ENCODE peak calls at places on chromosomes 16 and 17, in four cellular contexts. One of them, this sample, is unnamed.

GRCh38 chr16:89193021-89193575 is 7.2 kb downstream of the SLC22A31 start:
- DNase-seq in GM12878: no peak
- DNase-seq in H1: peak
- DNase-seq in HepG2: peak
- DNase-seq in this sample: peak

GRCh38 chr17:67602974-67603373 is 114.8 kb upstream of the NOL11 start:
- DNase-seq in H1: peak
- DNase-seq in HepG2: peak
- DNase-seq in GM12878: no peak
- DNase-seq in this sample: peak

GRCh38 chr17:58245428-58246103 is 7.2 kb downstream of the LPO start:
- DNase-seq in GM12878: no peak
- DNase-seq in HepG2: peak
- DNase-seq in H1: no peak
- DNase-seq in this sample: no peak

GRCh38 chr16:86566601-86566965 is at the start of gene FOXC2:
- DNase-seq in HepG2: no peak
- DNase-seq in GM12878: no peak
- DNase-seq in H1: no peak
- DNase-seq in this sample: peak

GRCh38 chr17:309361-309888 is 43.2 kb downstream of the RPH3AL start:
- DNase-seq in GM12878: no peak
- DNase-seq in H1: peak
- DNase-seq in HepG2: peak
- DNase-seq in this sample: peak

GRCh38 chr17:79986441-79987186 is 49.1 kb downstream of the TBC1D16 start:
- DNase-seq in GM12878: no peak
- DNase-seq in HepG2: peak
- DNase-seq in H1: no peak
- DNase-seq in this sample: peak

GRCh38 chr17:27538156-27538955 is 82.1 kb downstream of the KSR1 start:
- DNase-seq in H1: no peak
- DNase-seq in GM12878: no peak
- DNase-seq in HepG2: no peak
- DNase-seq in this sample: no peak

GRCh38 chr16:1003551-1004347 is 22.2 kb downstream of the SOX8 start:
- DNase-seq in H1: no peak
- DNase-seq in GM12878: no peak
- DNase-seq in HepG2: no peak
- DNase-seq in this sample: no peak

GRCh38 chr17:78532922-78533640 is 44.1 kb downstream of the DNAH17 start:
- DNase-seq in GM12878: no peak
- DNase-seq in H1: no peak
- DNase-seq in HepG2: no peak
- DNase-seq in this sample: no peak

GRCh38 chr17:73347355-73347754 is 35.6 kb upstream of the CDC42EP4 start:
- DNase-seq in H1: no peak
- DNase-seq in HepG2: no peak
- DNase-seq in GM12878: no peak
- DNase-seq in this sample: no peak

GRCh38 chr16:31331141-31331764 is 23.7 kb upstream of the ITGAX start:
- DNase-seq in H1: no peak
- DNase-seq in GM12878: no peak
- DNase-seq in HepG2: no peak
- DNase-seq in this sample: no peak

GRCh38 chr16:85707528-85708095 is 18.9 kb upstream of the GINS2 start:
- DNase-seq in GM12878: no peak
- DNase-seq in H1: no peak
- DNase-seq in HepG2: no peak
- DNase-seq in this sample: no peak

GRCh38 chr16:57310801-57311200 is 26.3 kb upstream of the PLLP start:
- DNase-seq in H1: no peak
- DNase-seq in HepG2: no peak
- DNase-seq in GM12878: no peak
- DNase-seq in this sample: no peak

GRCh38 chr17:31126318-31126717 is 31.5 kb downstream of the NF1 start:
- DNase-seq in GM12878: no peak
- DNase-seq in HepG2: no peak
- DNase-seq in H1: no peak
- DNase-seq in this sample: no peak

GRCh38 chr16:77780378-77780837 is 8.0 kb upstream of the VAT1L start:
- DNase-seq in HepG2: peak
- DNase-seq in H1: no peak
- DNase-seq in GM12878: no peak
- DNase-seq in this sample: no peak

GRCh38 chr17:83056583-83057396 is 22.6 kb upstream of the METRNL start:
- DNase-seq in HepG2: no peak
- DNase-seq in H1: no peak
- DNase-seq in GM12878: no peak
- DNase-seq in this sample: peak

GRCh38 chr17:83054518-83055125 is 24.8 kb upstream of the METRNL start:
- DNase-seq in H1: no peak
- DNase-seq in GM12878: no peak
- DNase-seq in HepG2: no peak
- DNase-seq in this sample: no peak

GRCh38 chr17:83057793-83058477 is 21.5 kb upstream of the METRNL start:
- DNase-seq in GM12878: no peak
- DNase-seq in H1: no peak
- DNase-seq in HepG2: no peak
- DNase-seq in this sample: peak

GRCh38 chr17:83057397-83057761 is 22.0 kb upstream of the METRNL start:
- DNase-seq in HepG2: no peak
- DNase-seq in GM12878: no peak
- DNase-seq in H1: no peak
- DNase-seq in this sample: peak

GRCh38 chr17:83055911-83056582 is 23.4 kb upstream of the METRNL start:
- DNase-seq in GM12878: no peak
- DNase-seq in H1: no peak
- DNase-seq in HepG2: peak
- DNase-seq in this sample: no peak
- TF ChIP-seq CHD2 in GM12878: no peak
- TF ChIP-seq CHD2 in H1: no peak
- TF ChIP-seq CHD2 in HepG2: no peak
- TF ChIP-seq CHD2 in this sample: no peak

GRCh38 chr16:49932943-49933342 is 77.0 kb upstream of the ZNF423 start:
- DNase-seq in HepG2: no peak
- DNase-seq in H1: no peak
- DNase-seq in GM12878: no peak
- DNase-seq in this sample: no peak

GRCh38 chr16:49936791-49937190 is 80.9 kb upstream of the ZNF423 start:
- DNase-seq in H1: no peak
- DNase-seq in GM12878: no peak
- DNase-seq in HepG2: no peak
- DNase-seq in this sample: no peak

GRCh38 chr16:49932449-49932848 is 76.5 kb upstream of the ZNF423 start:
- DNase-seq in GM12878: no peak
- DNase-seq in HepG2: no peak
- DNase-seq in H1: no peak
- DNase-seq in this sample: no peak

GRCh38 chr16:49931931-49932330 is 76.0 kb upstream of the ZNF423 start:
- DNase-seq in HepG2: no peak
- DNase-seq in H1: no peak
- DNase-seq in GM12878: no peak
- DNase-seq in this sample: no peak

DNA sequence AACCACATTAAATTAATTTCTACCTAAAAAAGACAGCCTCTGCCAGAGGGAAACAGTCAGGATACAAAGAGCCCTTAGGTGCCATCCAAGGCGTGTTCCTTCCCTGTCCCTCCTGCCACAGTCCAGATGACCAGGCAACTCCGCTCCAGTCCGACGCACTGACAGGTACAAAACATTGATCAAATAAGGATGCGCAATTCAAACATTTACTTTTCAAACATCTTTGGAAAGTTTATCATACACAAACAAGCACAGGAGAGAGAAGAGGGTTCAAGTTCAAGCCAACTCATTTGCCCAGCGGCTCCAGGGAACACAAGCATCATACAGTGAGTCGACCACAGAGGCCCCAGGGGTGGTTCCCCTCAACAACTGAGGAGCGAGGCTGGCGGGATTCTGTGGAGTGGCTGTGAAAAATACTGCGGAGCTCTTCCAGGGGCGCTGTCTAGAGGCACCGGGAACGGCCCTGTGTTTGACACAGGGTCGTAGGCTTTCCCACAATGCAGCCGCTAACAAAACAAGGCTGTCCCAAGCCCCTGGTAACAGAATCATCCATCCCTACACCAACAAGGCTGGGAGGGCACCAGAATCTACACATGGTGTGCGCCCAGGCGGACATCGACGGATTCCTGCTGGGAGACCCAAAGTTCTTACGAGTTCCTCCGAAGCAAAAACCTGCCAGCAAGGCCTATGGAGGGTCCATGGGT is 78.8 kb upstream of the ZNF423 start:
- DNase-seq in HepG2: peak
- DNase-seq in GM12878: no peak
- DNase-seq in H1: no peak
- DNase-seq in this sample: no peak
- H2AFZ ChIP-seq in HepG2: no peak
- H2AFZ ChIP-seq in GM12878: no peak
- H2AFZ ChIP-seq in H1: no peak
- H2AFZ ChIP-seq in this sample: no peak

GRCh38 chr16:66537236-66537635 is 12.7 kb downstream of the TK2 start:
- DNase-seq in GM12878: no peak
- DNase-seq in H1: no peak
- DNase-seq in HepG2: no peak
- DNase-seq in this sample: no peak

GRCh38 chr16:66538910-66539309 is 11.0 kb downstream of the TK2 start:
- DNase-seq in HepG2: peak
- DNase-seq in GM12878: no peak
- DNase-seq in H1: no peak
- DNase-seq in this sample: no peak

GRCh38 chr16:66542396-66542795 is 7.5 kb downstream of the TK2 start:
- DNase-seq in H1: no peak
- DNase-seq in HepG2: no peak
- DNase-seq in GM12878: no peak
- DNase-seq in this sample: no peak

GRCh38 chr16:66541388-66542360 is 8.2 kb downstream of the TK2 start:
- DNase-seq in HepG2: no peak
- DNase-seq in GM12878: no peak
- DNase-seq in H1: no peak
- DNase-seq in this sample: no peak

DNA sequence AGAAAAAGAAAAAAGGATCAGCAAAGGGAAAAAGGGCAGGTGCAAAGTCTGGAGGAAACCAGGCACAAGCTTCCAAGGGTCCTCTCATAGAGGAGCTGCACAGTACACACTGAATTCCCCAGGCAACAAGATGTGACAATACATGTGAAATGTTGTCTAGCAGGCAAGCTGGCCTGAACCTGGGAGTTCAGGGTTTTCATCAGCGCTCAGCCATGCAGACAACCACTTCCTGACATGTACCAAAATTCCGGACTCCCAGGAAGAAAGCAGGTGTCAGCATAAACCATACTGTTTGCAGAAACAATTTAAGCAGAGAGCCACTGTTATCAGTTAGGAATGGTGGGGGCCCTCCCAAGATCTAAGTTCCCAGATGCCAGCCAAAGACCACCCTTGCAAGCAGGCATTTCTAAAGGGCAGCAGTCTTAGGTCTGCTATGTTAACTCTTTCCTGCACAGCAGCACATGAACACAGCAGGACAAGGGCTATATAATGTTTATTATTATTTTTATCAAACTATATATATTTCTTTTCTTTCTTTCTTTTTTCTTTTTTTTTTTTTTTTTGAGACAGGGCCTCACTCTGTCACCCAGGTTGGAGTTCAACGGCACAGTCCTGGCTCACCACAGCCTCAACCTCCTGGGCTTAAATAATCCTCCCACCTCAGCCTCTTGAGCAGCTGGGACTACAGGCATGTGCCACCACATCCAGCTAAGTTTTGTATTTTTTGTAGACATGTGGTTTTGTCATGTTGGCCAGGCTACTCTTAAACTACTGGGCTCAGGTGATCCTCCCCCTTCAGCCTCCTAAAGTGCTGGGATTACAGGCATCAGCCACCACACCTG is 10.1 kb downstream of the TK2 start:
- DNase-seq in HepG2: no peak
- DNase-seq in GM12878: no peak
- DNase-seq in H1: no peak
- DNase-seq in this sample: no peak
- TF ChIP-seq CHD2 in HepG2: no peak
- TF ChIP-seq CHD2 in GM12878: no peak
- TF ChIP-seq CHD2 in H1: no peak
- TF ChIP-seq CHD2 in this sample: no peak

DNA sequence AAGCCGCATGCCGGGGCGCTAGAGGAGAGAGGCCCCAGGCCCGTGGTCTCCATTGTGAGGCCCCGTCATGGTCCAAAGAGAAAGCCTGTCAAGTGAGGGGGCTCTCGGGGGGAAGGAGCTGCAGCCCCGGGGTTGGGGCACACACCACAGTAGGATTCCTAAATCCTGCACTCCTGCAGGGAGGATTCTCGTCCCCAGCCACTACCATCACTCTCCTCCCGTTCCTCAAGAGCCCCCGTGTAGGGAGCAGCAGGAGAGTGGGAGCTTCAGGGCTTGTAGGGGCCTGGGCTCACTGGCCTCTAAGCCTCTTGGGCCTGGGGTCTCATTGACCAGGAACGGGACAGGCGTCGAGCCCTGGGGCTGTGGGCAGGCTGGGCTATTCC is 811 bp downstream of the C16orf86 start:
- DNase-seq in HepG2: no peak
- DNase-seq in GM12878: no peak
- DNase-seq in H1: no peak
- DNase-seq in this sample: no peak
- H2AFZ ChIP-seq in HepG2: no peak
- H2AFZ ChIP-seq in GM12878: peak
- H2AFZ ChIP-seq in H1: no peak
- H2AFZ ChIP-seq in this sample: peak

DNA sequence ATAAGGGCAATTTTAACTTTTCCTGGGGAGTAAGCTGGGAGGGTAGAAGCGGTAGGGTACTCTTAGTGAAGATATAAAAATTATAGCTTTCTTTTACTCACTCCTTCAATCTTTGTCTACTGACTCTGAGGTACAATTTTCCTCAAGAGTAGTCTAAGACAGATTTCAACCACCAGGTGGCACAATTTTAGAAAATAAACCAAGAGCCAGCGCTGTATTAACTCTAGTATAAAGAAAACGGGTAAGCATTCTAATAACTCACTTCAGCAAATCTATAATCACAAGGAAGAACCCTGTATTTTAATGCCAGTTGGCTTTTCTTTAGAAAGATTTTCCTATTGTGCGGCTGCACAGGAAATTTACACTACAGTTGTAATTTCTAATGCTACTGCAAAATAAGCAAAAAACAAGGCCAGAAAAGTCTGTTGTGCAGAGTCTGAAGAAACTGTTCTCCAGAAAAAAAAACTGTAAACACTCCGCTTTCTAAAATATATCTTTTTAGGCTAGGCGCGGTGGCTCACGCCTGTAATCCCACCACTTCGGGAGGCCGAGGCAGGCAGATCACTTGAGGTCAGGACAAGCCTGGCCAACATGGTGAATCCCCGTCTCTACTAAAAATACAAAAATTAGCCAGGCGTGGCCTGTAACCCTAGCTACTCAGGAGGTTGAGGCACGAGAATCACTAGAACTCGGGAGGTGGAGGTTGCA is 1.9 kb downstream of the CMC2 start:
- DNase-seq in GM12878: no peak
- DNase-seq in H1: no peak
- DNase-seq in HepG2: peak
- DNase-seq in this sample: peak
- TF ChIP-seq CHD2 in GM12878: no peak
- TF ChIP-seq CHD2 in H1: no peak
- TF ChIP-seq CHD2 in HepG2: no peak
- TF ChIP-seq CHD2 in this sample: no peak